ENCODE peak calls at places on chromosomes 13 and 19, in four cellular contexts. T is H1, Y is mammary epithelial cell, F is OCI-LY7. Z is an unnamed sample.

GRCh38 chr19:16342002-16342715 is 17.5 kb downstream of the KLF2 start:
- DNase-seq in T (no peak), Y (no peak), F (peak; percentile 73), Z (no peak)

GRCh38 chr19:21677696-21678418 is 89.5 kb downstream of the ZNF100 start:
- DNase-seq in T (no peak), Y (no peak), F (no peak), Z (no peak)

GRCh38 chr19:688214-688613 is 7.0 kb downstream of the PRSS57 start:
- DNase-seq in T (no peak), Y (no peak), F (no peak), Z (no peak)

GRCh38 chr13:73662833-73663232 is 471.4 kb downstream of the KLF12 start:
- DNase-seq in T (no peak), Y (no peak), F (no peak), Z (no peak)

GRCh38 chr13:113947321-113948033 is 26.4 kb downstream of the C13orf46 start:
- DNase-seq in T (no peak), Y (peak; percentile 49), F (no peak), Z (no peak)

GRCh38 chr19:30567535-30568232 is 195.5 kb downstream of the ZNF536 start:
- DNase-seq in T (no peak), Y (no peak), F (no peak), Z (no peak)

GRCh38 chr13:113646921-113647340 is 11.1 kb downstream of the ATP4B start:
- DNase-seq in T (no peak), Y (no peak), F (no peak), Z (no peak)

GRCh38 chr13:50842711-50843255 is 709 bp downstream of the DLEU7 start:
- DNase-seq in T (peak; percentile 67), Y (no peak), F (no peak), Z (no peak)

GRCh38 chr19:41172297-41173164 is 20.5 kb upstream of the CYP2S1 start:
- DNase-seq in T (no peak), Y (no peak), F (no peak), Z (no peak)

GRCh38 chr19:54430306-54431254 is 15.3 kb downstream of the TTYH1 start:
- DNase-seq in T (peak; percentile 94), Y (no peak), F (peak; percentile 26), Z (peak; percentile 28)

GRCh38 chr19:13060233-13060963 is 42.3 kb downstream of the LYL1 start:
- DNase-seq in T (peak; percentile 56), Y (peak; percentile 50), F (no peak), Z (peak; percentile 43)

GRCh38 chr19:42528354-42529247 is at the start of gene CEACAM1:
- DNase-seq in T (peak; percentile 43), Y (peak; percentile 58), F (peak; percentile 68), Z (no peak)

GRCh38 chr19:57249329-57249728 is 8.9 kb downstream of the ZNF805 start:
- DNase-seq in T (no peak), Y (no peak), F (no peak), Z (no peak)

GRCh38 chr19:18781047-18781600 is 10.0 kb downstream of the COMP start:
- DNase-seq in T (no peak), Y (no peak), F (no peak), Z (no peak)

GRCh38 chr13:98658131-98658530 is 81.2 kb upstream of the STK24 start:
- DNase-seq in T (no peak), Y (peak; percentile 30), F (no peak), Z (no peak)
- H3K4me3 ChIP-seq in T (no peak overlapping the region), Y (no peak overlapping the region), F (no peak overlapping the region), Z (no peak overlapping the region)

GRCh38 chr19:11970174-11970573 is 5.3 kb downstream of the ZNF763 start:
- DNase-seq in T (no peak), Y (no peak), F (no peak), Z (no peak)

GRCh38 chr19:11963566-11964355 is 1.1 kb upstream of the ZNF763 start:
- DNase-seq in T (peak; percentile 87), Y (peak; percentile 21), F (peak; percentile 85), Z (peak; percentile 66)

GRCh38 chr19:11964858-11965645 is at the start of gene ZNF763:
- DNase-seq in T (peak; percentile 96), Y (peak; percentile 70), F (peak; percentile 95), Z (peak; percentile 68)

DNA sequence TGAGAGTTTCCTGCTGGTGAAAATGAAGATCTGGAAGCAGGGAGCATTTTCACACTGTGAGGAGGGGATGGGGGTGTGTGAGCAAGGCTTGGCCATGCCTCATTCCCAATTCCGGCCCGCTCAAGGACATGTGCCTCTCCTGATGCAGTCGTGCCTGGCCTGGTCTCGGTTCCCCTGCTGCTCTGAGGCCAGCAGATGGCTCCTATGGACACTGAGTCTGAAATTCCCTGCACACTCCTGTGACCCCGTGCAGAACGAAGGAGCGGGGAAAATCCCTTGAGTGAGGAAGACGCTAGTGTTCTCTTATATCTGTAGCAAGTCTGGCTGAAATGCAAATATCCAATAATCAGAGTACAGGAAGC is 363 bp upstream of the ZNF763 start:
- DNase-seq in T (no peak), Y (no peak), F (no peak), Z (no peak)
- H2AFZ ChIP-seq in T (peak overlapping the region; percentile 25), Y (peak overlapping the region; percentile 81), F (peak overlapping the region; percentile 78), Z (peak overlapping the region; percentile 83)

GRCh38 chr13:80705371-80706163 is 364.6 kb upstream of the SPRY2 start:
- DNase-seq in T (no peak), Y (no peak), F (no peak), Z (no peak)
- H3K9me3 ChIP-seq in T (peaks cover 25% of the 10 kb centered on the region), Y (no peaks in the 10 kb centered on the region), F (no peaks in the 10 kb centered on the region), Z (no peaks in the 10 kb centered on the region)

GRCh38 chr19:8576273-8576993 is 809 bp downstream of the MYO1F start:
- DNase-seq in T (no peak), Y (no peak), F (no peak), Z (no peak)
- H3K4me3 ChIP-seq in T (no peak overlapping the region), Y (no peak overlapping the region), F (peak overlapping the region; percentile 57), Z (no peak overlapping the region)

DNA sequence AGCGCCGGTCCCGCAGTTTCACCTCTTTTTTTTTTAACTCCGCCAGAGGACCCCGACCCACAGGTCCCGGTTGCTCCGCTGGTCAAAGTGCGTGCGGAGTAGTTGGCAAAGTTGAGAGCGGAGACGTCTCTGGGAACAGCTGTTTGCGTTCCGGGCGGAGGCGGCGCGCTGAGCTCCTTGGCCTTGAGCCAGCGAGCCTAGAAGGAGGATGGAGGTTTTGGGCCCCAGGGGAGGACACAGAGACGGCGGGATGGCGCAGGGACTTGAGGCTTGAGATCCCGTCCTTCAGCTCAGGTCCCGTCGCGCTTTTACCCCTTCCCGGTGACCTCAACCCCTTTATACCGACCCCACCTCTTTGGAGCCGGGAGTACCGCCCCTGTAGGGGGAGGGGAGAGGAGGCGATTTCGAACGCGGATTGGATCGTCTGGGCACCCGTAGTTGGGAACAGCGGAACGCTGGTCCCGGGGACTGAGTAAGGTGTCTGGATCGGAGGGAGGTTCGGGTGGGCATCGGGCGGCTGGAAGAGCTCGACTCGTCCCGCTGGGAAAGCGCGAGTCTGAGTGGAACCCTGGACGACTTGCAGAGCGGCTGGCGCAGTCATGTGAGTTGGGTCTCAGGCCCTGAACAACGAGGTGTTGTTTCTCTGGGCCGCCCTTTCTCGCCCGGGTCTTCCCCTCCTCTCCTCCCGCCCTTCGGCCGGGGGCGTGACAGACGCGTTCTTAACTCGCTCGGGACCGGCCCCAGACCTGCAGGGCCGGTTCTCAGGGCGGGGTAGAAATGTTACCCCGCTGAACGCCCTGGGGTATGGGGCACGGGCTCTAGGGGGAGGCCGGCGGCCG is at the start of gene WBP4:
- DNase-seq in T (peak; percentile 99), Y (peak; percentile 97), F (peak; percentile 95), Z (peak; percentile 94)
- H2AFZ ChIP-seq in T (peak within 1 kb of the TSS; percentile 96), Y (peak within 1 kb of the TSS; percentile 93), F (peak within 1 kb of the TSS; percentile 70), Z (peak within 1 kb of the TSS; percentile 96)

GRCh38 chr19:44345969-44346368 is 10.5 kb downstream of the ZNF112 start:
- DNase-seq in T (no peak), Y (no peak), F (no peak), Z (no peak)
- H3K9me3 ChIP-seq in T (peaks cover 35% of the 10 kb centered on the region), Y (no peaks in the 10 kb centered on the region), F (no peaks in the 10 kb centered on the region), Z (no peaks in the 10 kb centered on the region)

DNA sequence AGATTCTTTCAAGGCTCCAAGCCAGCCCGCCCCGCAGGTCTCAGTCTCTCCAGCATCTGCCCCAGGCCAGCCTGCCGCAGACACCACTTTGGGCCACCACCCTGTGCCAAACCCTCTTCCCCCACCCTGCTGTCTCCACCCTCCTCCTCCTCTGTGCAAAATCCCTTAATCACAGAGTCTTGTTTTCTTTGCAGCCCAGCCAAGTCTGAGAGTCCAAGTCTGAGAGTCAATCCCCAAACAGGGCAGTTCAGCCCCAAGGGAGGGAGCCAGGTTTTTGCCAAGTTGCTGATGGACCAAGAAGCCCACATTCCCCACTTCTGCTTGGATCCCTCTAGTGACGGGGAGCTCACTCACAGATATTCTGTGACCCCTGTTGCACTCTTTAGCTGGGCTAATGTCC is 3.1 kb downstream of the ADAMTS10 start:
- DNase-seq in T (no peak), Y (no peak), F (no peak), Z (peak; percentile 87)
- H3K4me3 ChIP-seq in T (no peak overlapping the region), Y (no peak overlapping the region), F (no peak overlapping the region), Z (no peak overlapping the region)

GRCh38 chr19:34732548-34733255 is 1.3 kb upstream of the ZNF181 start:
- DNase-seq in T (peak; percentile 48), Y (no peak), F (peak; percentile 18), Z (no peak)
- H2AFZ ChIP-seq in T (no peak overlapping the region), Y (peak overlapping the region; percentile 99), F (no peak overlapping the region), Z (no peak overlapping the region)

GRCh38 chr13:107881362-107881761 is 334.0 kb downstream of the LIG4 start:
- DNase-seq in T (no peak), Y (peak; percentile 27), F (no peak), Z (peak; percentile 53)

GRCh38 chr13:107882708-107883560 is 332.4 kb downstream of the LIG4 start:
- DNase-seq in T (no peak), Y (no peak), F (no peak), Z (no peak)

GRCh38 chr13:107884564-107884963 is 330.8 kb downstream of the LIG4 start:
- DNase-seq in T (no peak), Y (no peak), F (no peak), Z (no peak)

GRCh38 chr13:107886118-107886517 is 329.2 kb downstream of the LIG4 start:
- DNase-seq in T (no peak), Y (no peak), F (no peak), Z (no peak)

GRCh38 chr13:107883561-107884175 is 331.7 kb downstream of the LIG4 start:
- DNase-seq in T (no peak), Y (peak; percentile 76), F (no peak), Z (peak; percentile 12)
- H3K9me3 ChIP-seq in T (no peaks in the 10 kb centered on the region), Y (no peaks in the 10 kb centered on the region), F (no peaks in the 10 kb centered on the region), Z (no peaks in the 10 kb centered on the region)

DNA sequence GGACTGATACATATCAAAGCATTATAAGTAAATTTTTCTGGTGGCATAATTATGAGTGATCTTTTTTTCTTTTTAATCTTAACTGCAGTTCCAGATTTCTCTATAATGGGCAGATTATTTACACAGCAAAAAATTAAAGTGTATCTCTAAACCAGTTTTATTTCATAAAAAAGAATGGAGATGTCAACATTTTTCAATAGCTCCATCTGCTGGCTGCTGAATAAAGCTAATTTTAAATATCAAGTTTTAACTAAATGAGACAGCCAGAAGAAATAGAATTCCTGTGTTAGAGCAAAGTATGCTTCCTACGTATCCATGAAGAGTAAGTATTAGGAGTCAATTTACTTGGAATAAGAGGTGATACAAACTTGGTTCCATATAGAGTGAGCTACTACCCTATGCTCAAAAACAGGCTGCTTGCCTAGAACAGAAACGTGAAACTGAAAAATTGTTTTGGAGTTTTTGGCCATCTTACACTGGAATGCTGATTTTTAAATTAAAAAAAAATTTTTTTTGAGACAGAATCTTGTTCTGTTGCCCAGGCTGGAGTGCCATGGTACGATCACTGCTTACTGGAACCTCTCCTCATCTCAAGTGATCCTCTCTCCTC is 5.0 kb upstream of the PDS5B start:
- DNase-seq in T (no peak), Y (no peak), F (peak; percentile 52), Z (peak; percentile 11)
- H3K4me3 ChIP-seq in T (no peak overlapping the region), Y (no peak overlapping the region), F (no peak overlapping the region), Z (no peak overlapping the region)

Z was measured in fibroblast of lung.